ENCODE peak calls at places on chromosomes 7 and 10, in eight cellular contexts. L, X, E, M, K, B, V and T are unnamed samples.

GRCh38 chr10:27285093-27285492 is 44.5 kb upstream of the ACBD5 start:
- DNase-seq in V (peak; percentile 52), X (no peak), E (peak; percentile 20), K (no peak), B (no peak), L (no peak), M (no peak), T (no peak)

GRCh38 chr7:2037805-2038635 is 194.7 kb downstream of the MAD1L1 start:
- DNase-seq in V (peak; percentile 52), K (no peak), L (no peak), E (no peak), M (no peak), B (no peak), X (no peak), T (no peak)

GRCh38 chr7:74606101-74606908 is 51.2 kb upstream of the GTF2I start:
- DNase-seq in E (peak; percentile 46), L (no peak), M (no peak), V (peak; percentile 75), K (peak; percentile 65), B (no peak), X (no peak), T (no peak)

GRCh38 chr7:156423876-156424275 is 216.7 kb upstream of the RNF32 start:
- DNase-seq in V (no peak), B (no peak), L (no peak), K (no peak), M (no peak), E (peak; percentile 49), X (no peak), T (no peak)

GRCh38 chr7:78203042-78203720 is 404.6 kb downstream of the PHTF2 start:
- DNase-seq in B (no peak), X (no peak), V (no peak), M (no peak), L (no peak), K (no peak), E (no peak), T (no peak)

GRCh38 chr10:93912443-93912842 is 18.7 kb downstream of the SLC35G1 start:
- DNase-seq in B (no peak), V (no peak), X (no peak), E (no peak), M (no peak), L (no peak), K (no peak), T (no peak)

GRCh38 chr10:92567952-92568600 is 5.8 kb downstream of the IDE start:
- DNase-seq in B (no peak), K (no peak), E (peak; percentile 68), M (no peak), X (no peak), V (no peak), L (no peak), T (no peak)

GRCh38 chr7:143385891-143386781 is 5.0 kb downstream of the ZYX start:
- DNase-seq in V (no peak), E (no peak), K (no peak), B (no peak), L (no peak), X (no peak), M (no peak), T (no peak)

GRCh38 chr7:2725178-2726105 is 37.4 kb downstream of the AMZ1 start:
- DNase-seq in E (no peak), X (no peak), B (no peak), M (peak; percentile 39), V (peak; percentile 12), K (no peak), L (no peak), T (no peak)

GRCh38 chr10:100894589-100895294 is 18.0 kb upstream of the SLF2 start:
- DNase-seq in X (no peak), K (peak; percentile 26), M (no peak), E (peak; percentile 35), B (no peak), L (no peak), V (no peak), T (no peak)

GRCh38 chr10:97542169-97543024 is 30.2 kb upstream of the ANKRD2 start:
- DNase-seq in K (peak; percentile 37), M (peak; percentile 64), X (peak; percentile 59), V (peak; percentile 70), E (peak; percentile 93), L (peak; percentile 46), B (peak; percentile 77), T (peak; percentile 35)

GRCh38 chr7:66140924-66141323 is 26.3 kb downstream of the CRCP start:
- DNase-seq in X (peak; percentile 14), L (no peak), V (no peak), K (peak; percentile 47), E (peak; percentile 71), B (peak; percentile 19), M (peak; percentile 65), T (no peak)

GRCh38 chr7:41885748-41886147 is 182.9 kb upstream of the INHBA start:
- DNase-seq in B (no peak), V (no peak), K (no peak), E (no peak), L (no peak), X (no peak), M (no peak), T (no peak)

GRCh38 chr10:124743188-124744046 is 761 bp downstream of the FAM53B start:
- DNase-seq in M (no peak), E (peak; percentile 44), K (no peak), B (no peak), X (no peak), L (no peak), V (peak; percentile 62), T (no peak)